ENCODE peak calls at places on chromosome 16, in nine cellular contexts. One of them, this sample, is unnamed.

GRCh38 chr16:66740010-66740409 is 11.4 kb downstream of the DYNC1LI2 start:
- DNase-seq in DND-41: peak
- DNase-seq in HCT116: no peak
- DNase-seq in PC-3: peak
- DNase-seq in IMR-90: peak
- DNase-seq in neural progenitor cell: peak
- DNase-seq in H9: peak
- DNase-seq in trophoblast cell: peak
- DNase-seq in GM23338: peak
- DNase-seq in this sample: peak

GRCh38 chr16:21083729-21084268 is 66.8 kb downstream of the DNAH3 start:
- DNase-seq in GM23338: peak
- DNase-seq in H9: peak
- DNase-seq in HCT116: peak
- DNase-seq in PC-3: peak
- DNase-seq in IMR-90: peak
- DNase-seq in neural progenitor cell: peak
- DNase-seq in DND-41: peak
- DNase-seq in trophoblast cell: peak
- DNase-seq in this sample: peak

GRCh38 chr16:23232806-23233205 is 50.3 kb downstream of the SCNN1G start:
- DNase-seq in HCT116: no peak
- DNase-seq in H9: no peak
- DNase-seq in PC-3: no peak
- DNase-seq in trophoblast cell: no peak
- DNase-seq in GM23338: no peak
- DNase-seq in neural progenitor cell: no peak
- DNase-seq in IMR-90: no peak
- DNase-seq in DND-41: no peak
- DNase-seq in this sample: no peak

GRCh38 chr16:56910654-56911539 is 21.0 kb upstream of the HERPUD1 start:
- DNase-seq in IMR-90: peak
- DNase-seq in DND-41: peak
- DNase-seq in PC-3: peak
- DNase-seq in GM23338: no peak
- DNase-seq in neural progenitor cell: no peak
- DNase-seq in H9: no peak
- DNase-seq in HCT116: no peak
- DNase-seq in trophoblast cell: peak
- DNase-seq in this sample: peak

GRCh38 chr16:66566051-66566901 is at the start of gene CMTM1:
- DNase-seq in HCT116: no peak
- DNase-seq in trophoblast cell: no peak
- DNase-seq in DND-41: no peak
- DNase-seq in PC-3: no peak
- DNase-seq in H9: peak
- DNase-seq in GM23338: peak
- DNase-seq in IMR-90: no peak
- DNase-seq in neural progenitor cell: no peak
- DNase-seq in this sample: no peak

GRCh38 chr16:75266738-75267630 is 15.6 kb upstream of the BCAR1 start:
- DNase-seq in H9: no peak
- DNase-seq in neural progenitor cell: no peak
- DNase-seq in trophoblast cell: no peak
- DNase-seq in DND-41: no peak
- DNase-seq in HCT116: no peak
- DNase-seq in IMR-90: no peak
- DNase-seq in PC-3: no peak
- DNase-seq in GM23338: no peak
- DNase-seq in this sample: no peak

GRCh38 chr16:30699615-30700099 is 686 bp downstream of the SRCAP start:
- DNase-seq in GM23338: no peak
- DNase-seq in IMR-90: no peak
- DNase-seq in trophoblast cell: no peak
- DNase-seq in PC-3: no peak
- DNase-seq in H9: no peak
- DNase-seq in HCT116: no peak
- DNase-seq in DND-41: no peak
- DNase-seq in neural progenitor cell: no peak
- DNase-seq in this sample: no peak

GRCh38 chr16:30567991-30568638 is 3.4 kb downstream of the ZNF688 start:
- DNase-seq in IMR-90: peak
- DNase-seq in trophoblast cell: peak
- DNase-seq in GM23338: no peak
- DNase-seq in HCT116: no peak
- DNase-seq in neural progenitor cell: no peak
- DNase-seq in PC-3: peak
- DNase-seq in H9: no peak
- DNase-seq in DND-41: peak
- DNase-seq in this sample: peak

GRCh38 chr16:88781140-88782077 is 3.6 kb downstream of the PIEZO1 start:
- DNase-seq in HCT116: no peak
- DNase-seq in IMR-90: no peak
- DNase-seq in H9: no peak
- DNase-seq in neural progenitor cell: no peak
- DNase-seq in DND-41: peak
- DNase-seq in trophoblast cell: no peak
- DNase-seq in GM23338: no peak
- DNase-seq in PC-3: peak
- DNase-seq in this sample: no peak

GRCh38 chr16:89045181-89045815 is 48.4 kb upstream of the ACSF3 start:
- DNase-seq in HCT116: no peak
- DNase-seq in DND-41: no peak
- DNase-seq in trophoblast cell: no peak
- DNase-seq in PC-3: no peak
- DNase-seq in GM23338: no peak
- DNase-seq in IMR-90: no peak
- DNase-seq in H9: no peak
- DNase-seq in neural progenitor cell: no peak
- DNase-seq in this sample: no peak

GRCh38 chr16:77289331-77289809 is 90.2 kb downstream of the SYCE1L start:
- DNase-seq in HCT116: no peak
- DNase-seq in trophoblast cell: peak
- DNase-seq in IMR-90: peak
- DNase-seq in DND-41: no peak
- DNase-seq in H9: no peak
- DNase-seq in PC-3: peak
- DNase-seq in GM23338: no peak
- DNase-seq in neural progenitor cell: no peak
- DNase-seq in this sample: peak

GRCh38 chr16:71726491-71727319 is 2.2 kb upstream of the PHLPP2 start:
- DNase-seq in H9: no peak
- DNase-seq in HCT116: no peak
- DNase-seq in PC-3: no peak
- DNase-seq in GM23338: no peak
- DNase-seq in DND-41: no peak
- DNase-seq in trophoblast cell: no peak
- DNase-seq in IMR-90: no peak
- DNase-seq in neural progenitor cell: no peak
- DNase-seq in this sample: no peak

GRCh38 chr16:87160218-87160617 is 157.0 kb downstream of the C16orf95 start:
- DNase-seq in GM23338: no peak
- DNase-seq in neural progenitor cell: no peak
- DNase-seq in DND-41: no peak
- DNase-seq in trophoblast cell: no peak
- DNase-seq in IMR-90: no peak
- DNase-seq in H9: no peak
- DNase-seq in PC-3: no peak
- DNase-seq in HCT116: no peak
- DNase-seq in this sample: peak

GRCh38 chr16:58024347-58024672 is 1.2 kb upstream of the MMP15 start:
- DNase-seq in PC-3: no peak
- DNase-seq in neural progenitor cell: no peak
- DNase-seq in HCT116: no peak
- DNase-seq in IMR-90: no peak
- DNase-seq in trophoblast cell: no peak
- DNase-seq in DND-41: no peak
- DNase-seq in GM23338: no peak
- DNase-seq in H9: no peak
- DNase-seq in this sample: no peak

GRCh38 chr16:1537138-1537577 is 3.7 kb downstream of the TMEM204 start:
- DNase-seq in IMR-90: no peak
- DNase-seq in PC-3: no peak
- DNase-seq in trophoblast cell: no peak
- DNase-seq in H9: no peak
- DNase-seq in GM23338: no peak
- DNase-seq in neural progenitor cell: no peak
- DNase-seq in HCT116: no peak
- DNase-seq in DND-41: no peak
- DNase-seq in this sample: no peak

GRCh38 chr16:27362570-27363245 is 39.3 kb upstream of the IL21R start:
- DNase-seq in H9: no peak
- DNase-seq in GM23338: no peak
- DNase-seq in DND-41: no peak
- DNase-seq in IMR-90: no peak
- DNase-seq in trophoblast cell: no peak
- DNase-seq in HCT116: no peak
- DNase-seq in neural progenitor cell: no peak
- DNase-seq in PC-3: no peak
- DNase-seq in this sample: no peak
- H2AFZ ChIP-seq in H9: no peak
- H2AFZ ChIP-seq in GM23338: no peak
- H2AFZ ChIP-seq in DND-41: no peak
- H2AFZ ChIP-seq in IMR-90: no peak
- H2AFZ ChIP-seq in trophoblast cell: no peak
- H2AFZ ChIP-seq in HCT116: no peak
- H2AFZ ChIP-seq in neural progenitor cell: no peak
- H2AFZ ChIP-seq in PC-3: no peak
- H2AFZ ChIP-seq in this sample: no peak

DNA sequence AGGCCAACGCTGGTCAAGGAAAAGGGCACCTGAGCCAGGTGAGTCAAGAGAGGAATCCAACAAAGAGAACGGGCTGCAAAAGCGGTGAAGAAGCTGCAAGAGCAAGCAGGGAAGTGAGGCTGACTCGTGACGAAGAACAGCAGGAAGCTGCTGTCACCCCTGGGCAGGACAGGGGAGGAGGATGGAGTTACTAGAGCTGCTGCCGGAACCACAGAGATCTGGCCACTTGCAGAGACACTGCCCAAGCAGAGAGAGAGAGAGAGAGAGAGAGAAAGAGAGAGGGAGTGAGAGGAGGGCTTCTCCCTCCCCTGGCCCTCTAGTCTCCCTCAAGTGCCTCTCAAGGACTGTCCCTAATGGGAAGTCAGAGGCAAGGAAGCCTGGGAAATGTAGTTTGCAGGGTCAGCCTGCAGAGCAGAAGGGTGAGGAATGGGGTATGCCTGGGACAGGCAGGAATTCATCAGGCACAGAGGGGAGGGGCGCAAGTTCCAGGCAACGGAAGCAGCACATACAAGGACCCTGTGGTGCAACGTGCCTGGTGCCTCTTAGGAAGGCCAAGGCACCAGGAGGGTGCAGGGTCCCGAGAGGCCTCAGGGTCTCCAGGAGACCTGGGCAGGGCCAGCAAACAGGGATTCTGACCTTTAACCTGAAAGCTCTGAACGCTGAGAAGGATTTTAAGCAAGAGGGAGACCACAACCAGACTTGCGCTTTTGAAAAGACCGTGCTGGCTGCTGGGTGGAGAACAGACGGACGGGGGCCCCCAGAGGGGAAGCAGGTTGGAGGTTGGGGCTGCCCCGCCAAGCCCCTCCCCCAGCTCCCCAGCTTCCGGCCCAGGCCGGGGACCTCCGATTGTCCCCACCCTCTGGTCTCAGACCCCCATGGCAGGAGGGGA is 45.8 kb upstream of the CIBAR2 start:
- DNase-seq in IMR-90: no peak
- DNase-seq in H9: peak
- DNase-seq in DND-41: no peak
- DNase-seq in neural progenitor cell: peak
- DNase-seq in trophoblast cell: no peak
- DNase-seq in HCT116: no peak
- DNase-seq in PC-3: no peak
- DNase-seq in GM23338: peak
- DNase-seq in this sample: no peak
- H2AFZ ChIP-seq in IMR-90: peak
- H2AFZ ChIP-seq in H9: no peak
- H2AFZ ChIP-seq in DND-41: no peak
- H2AFZ ChIP-seq in neural progenitor cell: peak
- H2AFZ ChIP-seq in trophoblast cell: peak
- H2AFZ ChIP-seq in HCT116: no peak
- H2AFZ ChIP-seq in PC-3: peak
- H2AFZ ChIP-seq in GM23338: peak
- H2AFZ ChIP-seq in this sample: no peak

DNA sequence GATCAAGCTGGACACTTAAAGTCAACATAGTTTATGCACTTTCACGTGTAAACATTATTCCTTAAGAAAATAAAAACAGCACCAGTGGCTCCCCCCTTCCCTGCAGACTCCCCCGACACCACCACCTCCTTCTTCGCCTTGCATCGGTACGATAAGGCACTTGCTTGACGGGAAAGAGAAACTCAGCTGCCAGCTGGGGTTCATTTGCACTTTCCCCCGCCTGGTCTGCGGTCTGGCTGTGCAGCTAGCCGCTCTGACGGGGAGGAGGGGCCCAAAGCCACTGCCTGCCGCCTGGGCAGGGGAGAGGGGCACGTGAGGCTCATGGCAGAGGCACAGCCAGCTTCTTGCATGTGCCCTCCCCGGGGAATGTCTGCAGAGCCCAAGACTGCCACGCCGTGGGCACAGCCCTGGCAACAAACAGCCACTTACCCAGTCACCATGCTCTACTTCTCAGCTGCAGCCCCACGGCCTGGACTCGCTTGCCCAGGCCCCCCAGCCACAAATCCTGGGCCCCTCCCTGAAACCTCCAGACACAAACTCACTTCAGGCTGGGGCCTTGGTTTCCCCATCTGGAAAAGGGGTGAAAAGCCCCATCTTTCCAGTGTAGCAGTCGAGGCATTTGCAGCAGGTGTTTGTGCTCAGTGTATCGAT is 16.5 kb upstream of the PRM1 start:
- DNase-seq in HCT116: no peak
- DNase-seq in IMR-90: peak
- DNase-seq in DND-41: peak
- DNase-seq in GM23338: peak
- DNase-seq in neural progenitor cell: peak
- DNase-seq in PC-3: no peak
- DNase-seq in trophoblast cell: no peak
- DNase-seq in H9: peak
- DNase-seq in this sample: no peak
- H2AFZ ChIP-seq in HCT116: no peak
- H2AFZ ChIP-seq in IMR-90: peak
- H2AFZ ChIP-seq in DND-41: peak
- H2AFZ ChIP-seq in GM23338: peak
- H2AFZ ChIP-seq in neural progenitor cell: peak
- H2AFZ ChIP-seq in PC-3: peak
- H2AFZ ChIP-seq in trophoblast cell: no peak
- H2AFZ ChIP-seq in H9: no peak
- H2AFZ ChIP-seq in this sample: peak

GRCh38 chr16:85663891-85664321 is 24.8 kb downstream of the GINS2 start:
- DNase-seq in HCT116: no peak
- DNase-seq in PC-3: no peak
- DNase-seq in GM23338: no peak
- DNase-seq in IMR-90: peak
- DNase-seq in neural progenitor cell: no peak
- DNase-seq in DND-41: no peak
- DNase-seq in H9: no peak
- DNase-seq in trophoblast cell: no peak
- DNase-seq in this sample: no peak
- H2AFZ ChIP-seq in HCT116: no peak
- H2AFZ ChIP-seq in PC-3: no peak
- H2AFZ ChIP-seq in GM23338: no peak
- H2AFZ ChIP-seq in IMR-90: no peak
- H2AFZ ChIP-seq in neural progenitor cell: no peak
- H2AFZ ChIP-seq in DND-41: no peak
- H2AFZ ChIP-seq in H9: no peak
- H2AFZ ChIP-seq in trophoblast cell: no peak
- H2AFZ ChIP-seq in this sample: no peak

This sample was measured in mammary epithelial cell.